ENCODE peak calls at places on chromosomes 6 and 20, in six cellular contexts. Y is HepG2, H is H54, N is stomach, X is Peyer's patch, D is uterus. C is an unnamed sample.

GRCh38 chr6:7073082-7073783 is 34.5 kb upstream of the RREB1 start:
- DNase-seq in D (no peak), N (no peak), Y (no peak), H (no peak), X (no peak), C (peak)

GRCh38 chr20:13995841-13996240 is 525 bp downstream of the MACROD2 start:
- DNase-seq in Y (no peak), D (peak), X (no peak), N (peak), H (no peak), C (no peak)

GRCh38 chr20:62832951-62833391 is 16.1 kb downstream of the COL9A3 start:
- DNase-seq in D (no peak), H (no peak), N (peak), Y (no peak), X (peak), C (no peak)

GRCh38 chr6:126312013-126312665 is 27.8 kb upstream of the CENPW start:
- DNase-seq in Y (peak), X (no peak), H (no peak), D (no peak), N (no peak), C (peak)

GRCh38 chr6:122393339-122393896 is 6.0 kb upstream of the HSF2 start:
- DNase-seq in Y (no peak), D (no peak), H (no peak), X (no peak), N (no peak), C (no peak)

GRCh38 chr6:135083992-135084915 is 29.6 kb upstream of the HBS1L start:
- DNase-seq in X (no peak), D (no peak), H (no peak), N (no peak), Y (no peak), C (no peak)

GRCh38 chr6:6730831-6731230 is 142.3 kb downstream of the LY86 start:
- DNase-seq in D (peak), X (no peak), Y (no peak), N (no peak), H (peak), C (peak)

GRCh38 chr6:45483501-45483900 is 105.8 kb upstream of the SUPT3H start:
- DNase-seq in D (no peak), H (no peak), X (no peak), Y (no peak), N (no peak), C (no peak)

GRCh38 chr20:41200446-41201202 is 63.3 kb downstream of the PLCG1 start:
- DNase-seq in N (no peak), Y (no peak), D (no peak), X (no peak), H (no peak), C (no peak)

GRCh38 chr20:23052904-23053303 is 3.4 kb upstream of the THBD start:
- DNase-seq in D (no peak), H (no peak), X (no peak), N (no peak), Y (no peak), C (no peak)

GRCh38 chr6:44156494-44157151 is 2.0 kb upstream of the CAPN11 start:
- DNase-seq in X (no peak), N (peak), H (no peak), Y (peak), D (no peak), C (no peak)

GRCh38 chr6:29107758-29108157 is at the start of gene OR2J3:
- DNase-seq in N (no peak), D (no peak), H (no peak), Y (no peak), X (no peak), C (no peak)

GRCh38 chr6:109321752-109322151 is 60.5 kb downstream of the CD164 start:
- DNase-seq in Y (no peak), D (no peak), N (no peak), H (no peak), X (no peak), C (no peak)

GRCh38 chr6:99933129-99933528 is 60.9 kb downstream of the MCHR2 start:
- DNase-seq in N (no peak), X (no peak), Y (no peak), H (no peak), D (no peak), C (no peak)

GRCh38 chr6:32845381-32845884 is 1.6 kb upstream of the PSMB8 start:
- DNase-seq in Y (no peak), H (no peak), D (no peak), N (no peak), X (peak), C (no peak)

GRCh38 chr6:156691018-156691417 is 86.2 kb upstream of the ARID1B start:
- DNase-seq in X (no peak), H (no peak), Y (no peak), D (no peak), N (no peak), C (no peak)
- TF ChIP-seq POLR2A in X (no peak), H (no peak), Y (no peak), D (no peak), N (no peak), C (no peak)

DNA sequence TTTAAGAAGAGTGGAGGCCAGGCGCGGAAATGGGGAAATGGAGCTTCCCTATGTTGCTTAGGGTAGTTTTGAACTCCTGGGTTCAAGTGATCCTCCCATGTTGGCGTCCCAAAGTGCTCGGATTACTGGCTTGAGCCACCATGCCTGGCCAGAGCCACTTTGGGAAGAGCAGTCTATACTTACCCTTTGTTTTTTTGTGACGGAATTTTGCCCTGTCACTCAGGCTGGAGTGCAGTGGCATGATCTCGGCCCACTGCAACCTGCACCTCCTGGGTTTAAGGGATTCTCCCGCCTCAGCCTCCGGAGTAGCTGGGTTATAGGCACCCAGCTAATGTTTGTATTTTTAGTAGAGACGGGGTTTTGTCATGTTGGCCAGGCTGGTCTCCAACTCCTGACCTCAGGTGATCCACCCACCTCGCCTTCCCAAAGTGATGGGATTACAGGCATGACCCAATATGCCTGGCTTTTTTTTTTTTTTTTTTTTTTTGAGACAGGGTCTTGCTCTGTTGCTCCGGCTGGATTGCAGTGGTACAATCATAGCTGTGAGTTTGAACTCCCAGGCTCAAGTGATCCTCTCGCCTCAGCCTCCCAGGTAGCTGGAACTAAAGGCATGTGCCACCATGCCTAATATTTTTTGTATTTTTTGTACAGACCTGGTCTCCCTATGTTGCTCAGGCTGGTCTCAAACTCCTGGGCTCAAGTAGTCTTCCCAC is 18.0 kb downstream of the PPP1R10 start:
- DNase-seq in X (no peak), D (no peak), N (no peak), Y (no peak), H (no peak), C (no peak)
- TF ChIP-seq POLR2A in X (no peak), D (no peak), N (no peak), Y (peak), H (no peak), C (peak)

GRCh38 chr6:89350281-89351037 is 2.1 kb downstream of the UBE2J1 start:
- DNase-seq in N (no peak), X (no peak), D (no peak), Y (no peak), H (no peak), C (peak)
- TF ChIP-seq POLR2A in N (no peak), X (no peak), D (no peak), Y (no peak), H (no peak), C (no peak)

GRCh38 chr20:9330151-9330550 is 184.2 kb upstream of the LAMP5 start:
- DNase-seq in H (no peak), Y (no peak), D (no peak), X (no peak), N (peak), C (no peak)
- TF ChIP-seq POLR2A in H (no peak), Y (no peak), D (no peak), X (no peak), N (no peak), C (no peak)

GRCh38 chr6:16148498-16148897 is 19.6 kb downstream of the MYLIP start:
- DNase-seq in D (no peak), N (peak), H (no peak), Y (peak), X (no peak), C (no peak)
- TF ChIP-seq POLR2A in D (no peak), N (no peak), H (no peak), Y (no peak), X (no peak), C (no peak)

GRCh38 chr6:157198425-157199279 is 124.7 kb downstream of the TMEM242 start:
- DNase-seq in X (no peak), H (no peak), D (no peak), Y (no peak), N (peak), C (peak)
- TF ChIP-seq POLR2A in X (no peak), H (no peak), D (no peak), Y (no peak), N (no peak), C (no peak)

GRCh38 chr6:31476515-31477139 is 21.3 kb upstream of the MICB start:
- DNase-seq in X (peak), H (no peak), Y (no peak), N (no peak), D (no peak), C (no peak)

GRCh38 chr6:31472259-31472658 is 25.7 kb upstream of the MICB start:
- DNase-seq in Y (no peak), N (no peak), D (no peak), H (no peak), X (no peak), C (no peak)

GRCh38 chr6:31473780-31474725 is 23.9 kb upstream of the MICB start:
- DNase-seq in N (no peak), H (no peak), D (no peak), X (no peak), Y (no peak), C (no peak)

GRCh38 chr6:31473244-31473643 is 24.7 kb upstream of the MICB start:
- DNase-seq in Y (no peak), X (no peak), N (no peak), D (no peak), H (no peak), C (no peak)

GRCh38 chr6:31474871-31475286 is 23.1 kb upstream of the MICB start:
- DNase-seq in H (no peak), D (no peak), X (no peak), Y (no peak), N (no peak), C (peak)
- TF ChIP-seq POLR2A in H (no peak), D (no peak), X (no peak), Y (no peak), N (no peak), C (no peak)

GRCh38 chr6:34535646-34536045 is 20.5 kb downstream of the SPDEF start:
- DNase-seq in Y (no peak), N (no peak), X (no peak), D (no peak), H (no peak), C (no peak)

GRCh38 chr6:34535199-34535598 is 20.9 kb downstream of the SPDEF start:
- DNase-seq in N (no peak), H (no peak), X (no peak), D (no peak), Y (no peak), C (no peak)

GRCh38 chr6:34537922-34538550 is 18.1 kb downstream of the SPDEF start:
- DNase-seq in N (no peak), Y (no peak), D (no peak), H (no peak), X (no peak), C (no peak)

GRCh38 chr6:34536959-34537848 is 18.9 kb downstream of the SPDEF start:
- DNase-seq in Y (no peak), D (no peak), N (no peak), H (no peak), X (no peak), C (no peak)

DNA sequence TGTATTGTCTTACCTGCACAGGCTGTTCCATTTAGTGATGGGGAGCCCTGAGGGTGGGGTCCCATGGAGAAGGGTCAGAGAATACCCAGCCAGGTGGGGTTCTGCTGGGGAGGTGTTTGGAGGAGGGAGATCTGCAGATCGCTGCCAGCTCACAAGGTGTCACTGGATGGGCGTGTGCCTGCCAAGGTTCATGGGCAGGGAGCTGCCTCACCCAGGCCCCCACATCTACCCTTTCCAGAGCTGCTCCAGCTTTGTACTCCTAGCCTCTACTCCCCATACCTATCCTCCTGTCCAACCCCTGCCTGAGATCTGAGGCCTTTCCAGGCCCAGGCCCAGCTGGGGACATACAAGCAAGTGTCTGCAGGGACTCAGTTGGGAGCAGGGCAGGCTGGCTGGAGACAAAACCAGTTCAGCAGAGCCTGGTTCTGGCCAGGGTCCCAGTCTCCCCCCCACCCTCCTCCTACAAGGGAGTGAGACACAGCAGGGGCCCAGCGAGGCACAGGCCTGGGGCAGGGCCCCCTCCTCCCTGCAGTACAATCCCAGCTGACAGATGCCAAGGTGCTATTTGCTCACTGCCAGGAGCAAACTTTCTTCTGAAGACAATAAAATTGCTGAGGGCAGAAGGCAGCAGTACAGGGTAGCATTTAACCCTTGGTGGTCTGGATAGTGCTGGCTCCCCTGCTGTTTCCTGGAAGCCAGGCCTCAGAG is 19.7 kb downstream of the SPDEF start:
- DNase-seq in Y (no peak), D (no peak), N (peak), H (no peak), X (no peak), C (no peak)
- TF ChIP-seq POLR2A in Y (no peak), D (no peak), N (no peak), H (no peak), X (no peak), C (no peak)